ENCODE peak calls at places on chromosomes 12 and 14, in four cellular contexts. One of them, this sample, is unnamed.

GRCh38 chr12:120971299-120972180 is 6.8 kb upstream of the HNF1A start:
- DNase-seq in PC-9: peak; percentile 27
- DNase-seq in HCT116: peak; percentile 58
- DNase-seq in astrocyte of the spinal cord: peak; percentile 58
- DNase-seq in this sample: no peak

GRCh38 chr12:49190317-49190716 is 1.4 kb upstream of the TUBA1A start:
- DNase-seq in PC-9: no peak
- DNase-seq in HCT116: no peak
- DNase-seq in astrocyte of the spinal cord: no peak
- DNase-seq in this sample: no peak

GRCh38 chr14:103562135-103562384 is 397 bp downstream of the BAG5 start:
- DNase-seq in PC-9: no peak
- DNase-seq in HCT116: no peak
- DNase-seq in astrocyte of the spinal cord: no peak
- DNase-seq in this sample: no peak

GRCh38 chr14:71320107-71320733 is 413.0 kb downstream of the PCNX1 start:
- DNase-seq in PC-9: peak; percentile 97
- DNase-seq in HCT116: peak; percentile 95
- DNase-seq in astrocyte of the spinal cord: peak; percentile 99
- DNase-seq in this sample: peak; percentile 99

GRCh38 chr12:7009512-7009911 is 8.8 kb downstream of the LPCAT3 start:
- DNase-seq in PC-9: no peak
- DNase-seq in HCT116: no peak
- DNase-seq in astrocyte of the spinal cord: no peak
- DNase-seq in this sample: no peak

GRCh38 chr12:481422-481821 is 21.7 kb downstream of the B4GALNT3 start:
- DNase-seq in PC-9: no peak
- DNase-seq in HCT116: no peak
- DNase-seq in astrocyte of the spinal cord: peak; percentile 75
- DNase-seq in this sample: no peak

GRCh38 chr14:64391986-64392385 is 3.8 kb downstream of the MTHFD1 start:
- DNase-seq in PC-9: no peak
- DNase-seq in HCT116: no peak
- DNase-seq in astrocyte of the spinal cord: no peak
- DNase-seq in this sample: no peak

GRCh38 chr12:81077329-81077685 is 572 bp upstream of the ACSS3 start:
- DNase-seq in PC-9: peak; percentile 15
- DNase-seq in HCT116: no peak
- DNase-seq in astrocyte of the spinal cord: peak; percentile 43
- DNase-seq in this sample: no peak

GRCh38 chr12:68880660-68881325 is 52.2 kb downstream of the CPM start:
- DNase-seq in PC-9: no peak
- DNase-seq in HCT116: no peak
- DNase-seq in astrocyte of the spinal cord: no peak
- DNase-seq in this sample: no peak

GRCh38 chr12:56071648-56072047 is 8.3 kb upstream of the ERBB3 start:
- DNase-seq in PC-9: no peak
- DNase-seq in HCT116: no peak
- DNase-seq in astrocyte of the spinal cord: no peak
- DNase-seq in this sample: no peak

GRCh38 chr14:61145903-61146411 is 135.2 kb downstream of the TMEM30B start:
- DNase-seq in PC-9: no peak
- DNase-seq in HCT116: no peak
- DNase-seq in astrocyte of the spinal cord: peak; percentile 91
- DNase-seq in this sample: no peak

GRCh38 chr12:63326260-63326659 is 175.3 kb upstream of the AVPR1A start:
- DNase-seq in PC-9: no peak
- DNase-seq in HCT116: no peak
- DNase-seq in astrocyte of the spinal cord: no peak
- DNase-seq in this sample: no peak

GRCh38 chr14:90058876-90059458 is 2.8 kb upstream of the KCNK13 start:
- DNase-seq in PC-9: no peak
- DNase-seq in HCT116: no peak
- DNase-seq in astrocyte of the spinal cord: no peak
- DNase-seq in this sample: no peak

GRCh38 chr12:82964446-82964845 is 277.7 kb downstream of the TMTC2 start:
- DNase-seq in PC-9: no peak
- DNase-seq in HCT116: no peak
- DNase-seq in astrocyte of the spinal cord: no peak
- DNase-seq in this sample: no peak

GRCh38 chr12:115426732-115427131 is 742.8 kb upstream of the TBX3 start:
- DNase-seq in PC-9: no peak
- DNase-seq in HCT116: no peak
- DNase-seq in astrocyte of the spinal cord: no peak
- DNase-seq in this sample: no peak

GRCh38 chr12:1473418-1473817 is 121.0 kb downstream of the FBXL14 start:
- DNase-seq in PC-9: no peak
- DNase-seq in HCT116: no peak
- DNase-seq in astrocyte of the spinal cord: no peak
- DNase-seq in this sample: no peak

GRCh38 chr12:40645361-40645760 is 46.9 kb upstream of the CNTN1 start:
- DNase-seq in PC-9: no peak
- DNase-seq in HCT116: no peak
- DNase-seq in astrocyte of the spinal cord: no peak
- DNase-seq in this sample: no peak

GRCh38 chr14:64878775-64879634 is 702 bp downstream of the SPTB start:
- DNase-seq in PC-9: peak; percentile 10
- DNase-seq in HCT116: no peak
- DNase-seq in astrocyte of the spinal cord: no peak
- DNase-seq in this sample: no peak

GRCh38 chr12:69996276-69996675 is 171.2 kb downstream of the MYRFL start:
- DNase-seq in PC-9: no peak
- DNase-seq in HCT116: no peak
- DNase-seq in astrocyte of the spinal cord: no peak
- DNase-seq in this sample: no peak

GRCh38 chr14:97410667-97411286 is 613.6 kb downstream of the VRK1 start:
- DNase-seq in PC-9: no peak
- DNase-seq in HCT116: no peak
- DNase-seq in astrocyte of the spinal cord: no peak
- DNase-seq in this sample: no peak

GRCh38 chr12:3247596-3248270 is 170.6 kb downstream of the TSPAN9 start:
- DNase-seq in PC-9: no peak
- DNase-seq in HCT116: no peak
- DNase-seq in astrocyte of the spinal cord: no peak
- DNase-seq in this sample: no peak

GRCh38 chr12:20602671-20603402 is 92.3 kb upstream of the SLCO1C1 start:
- DNase-seq in PC-9: no peak
- DNase-seq in HCT116: no peak
- DNase-seq in astrocyte of the spinal cord: peak; percentile 83
- DNase-seq in this sample: no peak

GRCh38 chr12:89529738-89530137 is 3.9 kb upstream of the POC1B start:
- DNase-seq in PC-9: no peak
- DNase-seq in HCT116: no peak
- DNase-seq in astrocyte of the spinal cord: peak; percentile 68
- DNase-seq in this sample: peak; percentile 71

GRCh38 chr12:99444859-99445316 is 202.7 kb upstream of the GARIN6 start:
- DNase-seq in PC-9: no peak
- DNase-seq in HCT116: no peak
- DNase-seq in astrocyte of the spinal cord: no peak
- DNase-seq in this sample: no peak

GRCh38 chr12:117010693-117011451 is 88.3 kb downstream of the TESC start:
- DNase-seq in PC-9: no peak
- DNase-seq in HCT116: no peak
- DNase-seq in astrocyte of the spinal cord: no peak
- DNase-seq in this sample: no peak

GRCh38 chr14:60773558-60773957 is 39.0 kb downstream of the MNAT1 start:
- DNase-seq in PC-9: no peak
- DNase-seq in HCT116: no peak
- DNase-seq in astrocyte of the spinal cord: no peak
- DNase-seq in this sample: no peak

GRCh38 chr14:90577661-90578282 is 180.9 kb downstream of the CALM1 start:
- DNase-seq in PC-9: no peak
- DNase-seq in HCT116: no peak
- DNase-seq in astrocyte of the spinal cord: no peak
- DNase-seq in this sample: no peak

GRCh38 chr12:28958553-28959195 is 190.4 kb upstream of the FAR2 start:
- DNase-seq in PC-9: no peak
- DNase-seq in HCT116: no peak
- DNase-seq in astrocyte of the spinal cord: peak; percentile 69
- DNase-seq in this sample: no peak

GRCh38 chr12:3752096-3752709 is 706 bp downstream of the CRACR2A start:
- DNase-seq in PC-9: no peak
- DNase-seq in HCT116: peak; percentile 12
- DNase-seq in astrocyte of the spinal cord: peak; percentile 28
- DNase-seq in this sample: peak; percentile 77

GRCh38 chr12:24488906-24489619 is 459.8 kb downstream of the BCAT1 start:
- DNase-seq in PC-9: no peak
- DNase-seq in HCT116: no peak
- DNase-seq in astrocyte of the spinal cord: no peak
- DNase-seq in this sample: no peak

GRCh38 chr12:98424726-98425401 is 90.5 kb upstream of the TMPO start:
- DNase-seq in PC-9: peak; percentile 83
- DNase-seq in HCT116: peak; percentile 57
- DNase-seq in astrocyte of the spinal cord: peak; percentile 79
- DNase-seq in this sample: peak; percentile 11

GRCh38 chr14:80658733-80659132 is 282.8 kb downstream of the CEP128 start:
- DNase-seq in PC-9: no peak
- DNase-seq in HCT116: no peak
- DNase-seq in astrocyte of the spinal cord: no peak
- DNase-seq in this sample: no peak

GRCh38 chr14:68113328-68113930 is 293.9 kb downstream of the RAD51B start:
- DNase-seq in PC-9: no peak
- DNase-seq in HCT116: no peak
- DNase-seq in astrocyte of the spinal cord: no peak
- DNase-seq in this sample: no peak

GRCh38 chr12:22318122-22318737 is 16.3 kb downstream of the ST8SIA1 start:
- DNase-seq in PC-9: no peak
- DNase-seq in HCT116: no peak
- DNase-seq in astrocyte of the spinal cord: peak; percentile 55
- DNase-seq in this sample: no peak

GRCh38 chr12:132426349-132427176 is 63.4 kb upstream of the FBRSL1 start:
- DNase-seq in PC-9: no peak
- DNase-seq in HCT116: no peak
- DNase-seq in astrocyte of the spinal cord: no peak
- DNase-seq in this sample: no peak

GRCh38 chr12:90974286-90974685 is 19.3 kb upstream of the CCER1 start:
- DNase-seq in PC-9: no peak
- DNase-seq in HCT116: no peak
- DNase-seq in astrocyte of the spinal cord: peak; percentile 44
- DNase-seq in this sample: no peak

GRCh38 chr12:114185036-114185435 is 218.9 kb upstream of the RBM19 start:
- DNase-seq in PC-9: no peak
- DNase-seq in HCT116: no peak
- DNase-seq in astrocyte of the spinal cord: no peak
- DNase-seq in this sample: no peak

GRCh38 chr14:55353686-55354467 is 57.8 kb downstream of the ATG14 start:
- DNase-seq in PC-9: no peak
- DNase-seq in HCT116: peak; percentile 2
- DNase-seq in astrocyte of the spinal cord: no peak
- DNase-seq in this sample: peak; percentile 14

GRCh38 chr14:55354500-55354899 is 57.1 kb downstream of the ATG14 start:
- DNase-seq in PC-9: peak; percentile 29
- DNase-seq in HCT116: peak; percentile 26
- DNase-seq in astrocyte of the spinal cord: peak; percentile 50
- DNase-seq in this sample: peak; percentile 74

GRCh38 chr14:55359307-55359706 is 52.3 kb downstream of the ATG14 start:
- DNase-seq in PC-9: no peak
- DNase-seq in HCT116: no peak
- DNase-seq in astrocyte of the spinal cord: no peak
- DNase-seq in this sample: no peak

GRCh38 chr14:55355922-55356321 is 55.7 kb downstream of the ATG14 start:
- DNase-seq in PC-9: no peak
- DNase-seq in HCT116: no peak
- DNase-seq in astrocyte of the spinal cord: no peak
- DNase-seq in this sample: no peak

GRCh38 chr14:55356913-55357312 is 54.7 kb downstream of the ATG14 start:
- DNase-seq in PC-9: no peak
- DNase-seq in HCT116: no peak
- DNase-seq in astrocyte of the spinal cord: no peak
- DNase-seq in this sample: no peak
- H3K4me3 ChIP-seq in PC-9: no peak overlapping the region
- H3K4me3 ChIP-seq in HCT116: no peak overlapping the region
- H3K4me3 ChIP-seq in astrocyte of the spinal cord: no peak overlapping the region
- H3K4me3 ChIP-seq in this sample: no peak overlapping the region

DNA sequence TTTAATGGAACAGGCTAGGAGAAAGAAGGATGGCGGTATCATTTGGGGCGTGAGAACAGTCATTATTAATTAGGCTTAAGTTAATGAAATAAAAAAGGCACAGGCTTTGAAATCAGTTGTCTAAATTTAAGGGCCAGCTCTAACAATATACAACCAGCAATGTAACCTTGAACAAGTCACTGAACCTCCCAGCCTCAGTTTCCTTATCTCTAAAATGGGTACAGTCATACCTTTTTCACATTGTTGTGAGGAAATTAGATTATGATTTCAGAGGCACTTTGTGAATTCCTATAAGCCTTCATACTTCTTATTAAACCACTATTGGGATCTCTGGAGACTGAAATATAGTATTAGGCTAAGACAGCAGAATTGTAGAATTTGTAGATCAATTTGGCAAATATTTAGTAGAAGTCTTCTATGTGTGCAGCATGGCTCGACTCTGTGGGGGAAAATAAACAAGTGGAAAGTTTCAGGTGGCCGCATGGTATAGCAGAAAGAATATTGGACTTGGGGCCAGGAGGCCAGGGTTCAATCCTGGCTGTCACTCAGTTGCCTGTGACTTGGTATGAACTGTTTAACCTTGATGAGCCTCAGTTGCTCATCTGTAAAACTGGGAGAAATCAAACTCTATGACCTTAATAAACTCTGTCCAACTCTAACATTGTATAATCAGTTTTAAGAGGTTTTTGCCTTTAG is 117.7 kb downstream of the ETV6 start:
- DNase-seq in PC-9: no peak
- DNase-seq in HCT116: no peak
- DNase-seq in astrocyte of the spinal cord: no peak
- DNase-seq in this sample: no peak
- H3K4me3 ChIP-seq in PC-9: no peak overlapping the region
- H3K4me3 ChIP-seq in HCT116: no peak overlapping the region
- H3K4me3 ChIP-seq in astrocyte of the spinal cord: no peak overlapping the region
- H3K4me3 ChIP-seq in this sample: peak overlapping the region; percentile 63

GRCh38 chr12:108768591-108769500 is 37.5 kb upstream of the CORO1C start:
- DNase-seq in PC-9: peak; percentile 76
- DNase-seq in HCT116: peak; percentile 63
- DNase-seq in astrocyte of the spinal cord: no peak
- DNase-seq in this sample: no peak
- H3K4me3 ChIP-seq in PC-9: no peak overlapping the region
- H3K4me3 ChIP-seq in HCT116: peak overlapping the region; percentile 61
- H3K4me3 ChIP-seq in astrocyte of the spinal cord: peak overlapping the region; percentile 22
- H3K4me3 ChIP-seq in this sample: no peak overlapping the region

GRCh38 chr12:108131035-108131434 is 1.9 kb downstream of the WSCD2 start:
- DNase-seq in PC-9: no peak
- DNase-seq in HCT116: no peak
- DNase-seq in astrocyte of the spinal cord: no peak
- DNase-seq in this sample: no peak

GRCh38 chr12:108134744-108135143 is 5.7 kb downstream of the WSCD2 start:
- DNase-seq in PC-9: no peak
- DNase-seq in HCT116: no peak
- DNase-seq in astrocyte of the spinal cord: no peak
- DNase-seq in this sample: no peak

GRCh38 chr12:108131657-108132126 is 2.6 kb downstream of the WSCD2 start:
- DNase-seq in PC-9: no peak
- DNase-seq in HCT116: no peak
- DNase-seq in astrocyte of the spinal cord: no peak
- DNase-seq in this sample: no peak

GRCh38 chr12:108135627-108136026 is 6.5 kb downstream of the WSCD2 start:
- DNase-seq in PC-9: no peak
- DNase-seq in HCT116: no peak
- DNase-seq in astrocyte of the spinal cord: no peak
- DNase-seq in this sample: no peak

GRCh38 chr12:108133482-108133881 is 4.4 kb downstream of the WSCD2 start:
- DNase-seq in PC-9: no peak
- DNase-seq in HCT116: no peak
- DNase-seq in astrocyte of the spinal cord: no peak
- DNase-seq in this sample: no peak
- H3K4me3 ChIP-seq in PC-9: no peak overlapping the region
- H3K4me3 ChIP-seq in HCT116: no peak overlapping the region
- H3K4me3 ChIP-seq in astrocyte of the spinal cord: no peak overlapping the region
- H3K4me3 ChIP-seq in this sample: no peak overlapping the region

This sample was measured in CD4-positive, CD25-positive, alpha-beta regulatory T cell.